ENCODE peak calls at places on chromosomes 5 and 9, in ten cellular contexts. H is body of pancreas, I is transverse colon, A is colonic mucosa, Z is hepatocyte, U is heart right ventricle, R is fibroblast of lung, O is small intestine, X is IMR-90, L is pancreas. G is an unnamed sample.

GRCh38 chr5:41763537-41763936 is 106.7 kb downstream of the OXCT1 start:
- DNase-seq in H (no peak), I (no peak), A (no peak), Z (no peak), U (no peak), R (no peak), O (no peak), X (no peak), L (no peak), G (no peak)

GRCh38 chr9:82777366-82777765 is 285.6 kb downstream of the RASEF start:
- DNase-seq in H (no peak), I (no peak), A (no peak), Z (no peak), U (no peak), R (no peak), O (no peak), X (no peak), L (no peak), G (no peak)

GRCh38 chr9:123335227-123335985 is 20.6 kb upstream of the CRB2 start:
- DNase-seq in H (peak; percentile 34), I (no peak), A (no peak), Z (peak; percentile 89), U (no peak), R (peak; percentile 59), O (no peak), X (peak; percentile 63), L (no peak), G (peak; percentile 83)

GRCh38 chr9:19303216-19303615 is 72.7 kb downstream of the DENND4C start:
- DNase-seq in H (no peak), I (no peak), A (no peak), Z (no peak), U (no peak), R (no peak), O (no peak), X (no peak), L (no peak), G (no peak)

GRCh38 chr9:18941060-18941746 is 91.8 kb downstream of the SAXO1 start:
- DNase-seq in H (no peak), I (no peak), A (no peak), Z (no peak), U (peak; percentile 15), R (no peak), O (no peak), X (no peak), L (no peak), G (no peak)

GRCh38 chr9:129482521-129483466 is 138.1 kb downstream of the C9orf50 start:
- DNase-seq in H (peak; percentile 95), I (peak; percentile 85), A (peak; percentile 90), Z (peak; percentile 95), U (peak; percentile 84), R (peak; percentile 92), O (peak; percentile 81), X (peak; percentile 84), L (peak; percentile 92), G (peak; percentile 94)

GRCh38 chr5:133990396-133990795 is 14.4 kb downstream of the VDAC1 start:
- DNase-seq in H (no peak), I (no peak), A (no peak), Z (no peak), U (no peak), R (no peak), O (no peak), X (no peak), L (no peak), G (no peak)

GRCh38 chr5:31824886-31825774 is 186.2 kb downstream of the PDZD2 start:
- DNase-seq in H (peak; percentile 48), I (peak; percentile 21), A (peak; percentile 34), Z (peak; percentile 76), U (no peak), R (peak; percentile 79), O (peak; percentile 37), X (peak; percentile 59), L (peak; percentile 15), G (peak; percentile 67)

GRCh38 chr5:73417307-73418035 is 31.1 kb downstream of the FOXD1 start:
- DNase-seq in H (no peak), I (no peak), A (no peak), Z (no peak), U (no peak), R (peak; percentile 59), O (no peak), X (peak; percentile 75), L (no peak), G (peak; percentile 60)

GRCh38 chr5:122195784-122196394 is 66.5 kb downstream of the ZNF474 start:
- DNase-seq in H (no peak), I (no peak), A (peak; percentile 34), Z (peak; percentile 73), U (no peak), R (peak; percentile 79), O (peak; percentile 24), X (peak; percentile 70), L (no peak), G (peak; percentile 69)

GRCh38 chr5:90547072-90547536 is 11.5 kb upstream of the ADGRV1 start:
- DNase-seq in H (no peak), I (no peak), A (no peak), Z (peak; percentile 4), U (no peak), R (no peak), O (no peak), X (no peak), L (no peak), G (peak; percentile 31)

GRCh38 chr9:127452481-127453092 is 1.3 kb downstream of the LRSAM1 start:
- DNase-seq in H (peak; percentile 94), I (peak; percentile 85), A (peak; percentile 90), Z (peak; percentile 51), U (peak; percentile 66), R (peak; percentile 43), O (peak; percentile 90), X (peak; percentile 17), L (peak; percentile 88), G (no peak)

DNA sequence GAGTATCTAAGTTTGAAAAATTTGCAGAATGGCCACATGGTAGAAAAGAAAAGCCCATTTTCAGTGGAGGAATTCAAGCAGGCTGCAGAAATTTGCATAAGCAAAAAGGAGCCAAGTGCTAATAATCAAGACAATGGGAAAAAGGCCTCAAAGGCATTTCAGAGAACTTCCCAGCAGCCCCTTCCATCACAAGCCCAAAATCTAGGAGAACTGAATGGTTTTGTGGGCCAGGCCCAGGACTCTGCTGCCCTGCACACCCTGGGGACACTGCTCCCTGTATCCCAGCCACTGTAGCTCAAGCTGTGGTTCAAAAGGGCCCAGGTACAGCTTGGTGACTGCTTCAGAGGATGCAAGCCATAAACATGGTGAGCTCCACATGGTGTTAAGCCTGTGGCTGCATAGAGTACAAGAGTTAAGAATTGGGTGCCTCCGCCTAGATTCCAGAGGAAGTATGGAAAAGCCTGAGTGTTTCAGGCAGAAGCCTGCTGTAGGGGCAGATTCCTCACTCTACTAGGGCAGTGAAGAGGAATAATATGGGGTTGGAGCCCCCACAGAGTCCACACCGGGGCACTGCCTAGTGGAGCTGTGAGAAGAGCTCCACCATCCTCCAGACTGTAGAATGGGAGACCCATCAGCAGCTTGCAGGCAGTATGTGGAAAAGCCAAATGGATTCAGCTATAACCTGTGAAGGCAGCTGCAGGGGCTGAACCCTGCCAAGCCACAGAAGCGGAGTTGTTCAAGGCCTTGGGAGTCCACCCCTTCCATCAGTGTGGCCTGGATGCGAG is 720.7 kb upstream of the CTNND2 start:
- DNase-seq in H (no peak), I (no peak), A (no peak), Z (no peak), U (no peak), R (no peak), O (no peak), X (no peak), L (no peak), G (no peak)
- H3K9me3 ChIP-seq in H (no peaks in the 10 kb centered on the region), I (no peaks in the 10 kb centered on the region), A (no peaks in the 10 kb centered on the region), Z (no peaks in the 10 kb centered on the region), U (peaks cover 17% of the 10 kb centered on the region), R (no peaks in the 10 kb centered on the region), O (no peaks in the 10 kb centered on the region), X (peaks cover 18% of the 10 kb centered on the region), L (no peaks in the 10 kb centered on the region), G (peaks cover 23% of the 10 kb centered on the region)

GRCh38 chr9:536597-537511 is 304.6 kb upstream of the DMRT1 start:
- DNase-seq in H (no peak), I (no peak), A (no peak), Z (no peak), U (no peak), R (no peak), O (no peak), X (no peak), L (no peak), G (no peak)

GRCh38 chr9:530681-531080 is 310.8 kb upstream of the DMRT1 start:
- DNase-seq in H (peak; percentile 51), I (no peak), A (no peak), Z (no peak), U (peak; percentile 33), R (no peak), O (no peak), X (peak; percentile 2), L (no peak), G (no peak)

GRCh38 chr9:532707-533106 is 308.8 kb upstream of the DMRT1 start:
- DNase-seq in H (peak; percentile 45), I (peak; percentile 46), A (peak; percentile 65), Z (no peak), U (no peak), R (no peak), O (peak; percentile 65), X (no peak), L (peak; percentile 53), G (no peak)

GRCh38 chr9:535356-535755 is 306.1 kb upstream of the DMRT1 start:
- DNase-seq in H (no peak), I (no peak), A (no peak), Z (no peak), U (no peak), R (no peak), O (no peak), X (no peak), L (no peak), G (no peak)

DNA sequence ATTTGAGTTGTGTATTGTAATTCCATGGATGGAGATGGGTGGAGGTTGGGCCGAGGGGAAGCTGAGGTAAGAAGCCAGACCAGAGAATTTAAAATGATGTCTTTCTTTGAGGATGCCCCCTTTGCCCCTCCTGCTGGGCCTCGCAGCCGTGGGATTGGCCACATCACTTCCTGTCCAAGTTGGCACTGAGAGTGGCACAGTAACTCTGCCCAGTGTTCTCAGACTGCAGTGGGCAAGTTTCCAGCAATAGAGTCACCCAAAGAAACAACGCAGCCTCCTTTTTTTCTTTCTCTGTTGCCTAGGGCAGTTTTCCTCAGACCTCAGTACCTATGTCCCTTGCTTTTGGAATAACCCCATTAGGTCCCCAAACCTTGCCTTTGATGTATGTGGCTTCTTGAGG is 306.6 kb upstream of the DMRT1 start:
- DNase-seq in H (peak; percentile 79), I (peak; percentile 45), A (no peak), Z (no peak), U (peak; percentile 26), R (no peak), O (no peak), X (no peak), L (peak; percentile 64), G (no peak)
- H3K27ac ChIP-seq in H (peak overlapping the region; percentile 18), I (peak overlapping the region; percentile 4), A (no peak overlapping the region), Z (no peak overlapping the region), U (peak overlapping the region; percentile 47), R (no peak overlapping the region), O (no peak overlapping the region), X (no peak overlapping the region), L (no peak overlapping the region), G (no peak overlapping the region)

GRCh38 chr5:180849827-180850226 is 11.2 kb downstream of the ZFP62 start:
- DNase-seq in H (no peak), I (no peak), A (no peak), Z (no peak), U (no peak), R (no peak), O (no peak), X (no peak), L (no peak), G (no peak)
- H3K9me3 ChIP-seq in H (no peaks in the 10 kb centered on the region), I (peaks cover 11% of the 10 kb centered on the region), A (no peaks in the 10 kb centered on the region), Z (peaks cover 41% of the 10 kb centered on the region), U (peaks cover 19% of the 10 kb centered on the region), R (peaks cover 13% of the 10 kb centered on the region), O (no peaks in the 10 kb centered on the region), X (peaks cover 57% of the 10 kb centered on the region), L (no peaks in the 10 kb centered on the region), G (peaks cover 32% of the 10 kb centered on the region)

GRCh38 chr5:10602031-10602806 is 38.3 kb downstream of the ANKRD33B start:
- DNase-seq in H (peak; percentile 25), I (no peak), A (no peak), Z (no peak), U (peak; percentile 40), R (no peak), O (peak; percentile 15), X (no peak), L (no peak), G (no peak)
- H3K27ac ChIP-seq in H (peak overlapping the region; percentile 63), I (peak overlapping the region; percentile 23), A (no peak overlapping the region), Z (no peak overlapping the region), U (peak overlapping the region; percentile 71), R (no peak overlapping the region), O (no peak overlapping the region), X (no peak overlapping the region), L (no peak overlapping the region), G (no peak overlapping the region)

G was measured in mesenchymal stem cell.